ENCODE peak calls at places on chromosomes 12 and 14, in four cellular contexts. One of them, this sample, is unnamed.

GRCh38 chr14:64973826-64974225 is 1.7 kb upstream of the RAB15 start:
- DNase-seq in T-helper 1 cell: no peak
- DNase-seq in activated CD8-positive, alpha-beta memory T cell treated with anti-CD3 and anti-CD28 coated beads for 1 hour: no peak
- DNase-seq in DMS153: no peak
- DNase-seq in this sample: no peak

GRCh38 chr12:14408208-14408607 is 42.7 kb downstream of the ATF7IP start:
- DNase-seq in activated CD8-positive, alpha-beta memory T cell treated with anti-CD3 and anti-CD28 coated beads for 1 hour: no peak
- DNase-seq in T-helper 1 cell: no peak
- DNase-seq in DMS153: no peak
- DNase-seq in this sample: no peak

GRCh38 chr12:50070314-50071060 is 13.1 kb downstream of the ASIC1 start:
- DNase-seq in DMS153: peak
- DNase-seq in activated CD8-positive, alpha-beta memory T cell treated with anti-CD3 and anti-CD28 coated beads for 1 hour: peak
- DNase-seq in T-helper 1 cell: peak
- DNase-seq in this sample: no peak

GRCh38 chr12:31736472-31736871 is 7.7 kb upstream of the AMN1 start:
- DNase-seq in T-helper 1 cell: peak
- DNase-seq in activated CD8-positive, alpha-beta memory T cell treated with anti-CD3 and anti-CD28 coated beads for 1 hour: peak
- DNase-seq in DMS153: no peak
- DNase-seq in this sample: no peak

GRCh38 chr14:70018246-70018645 is 139.0 kb downstream of the SMOC1 start:
- DNase-seq in T-helper 1 cell: no peak
- DNase-seq in DMS153: no peak
- DNase-seq in activated CD8-positive, alpha-beta memory T cell treated with anti-CD3 and anti-CD28 coated beads for 1 hour: no peak
- DNase-seq in this sample: no peak

GRCh38 chr12:110117948-110118685 is 6.0 kb upstream of the IFT81 start:
- DNase-seq in activated CD8-positive, alpha-beta memory T cell treated with anti-CD3 and anti-CD28 coated beads for 1 hour: no peak
- DNase-seq in T-helper 1 cell: no peak
- DNase-seq in DMS153: peak
- DNase-seq in this sample: no peak

GRCh38 chr12:70449074-70449757 is 83.1 kb downstream of the KCNMB4 start:
- DNase-seq in T-helper 1 cell: no peak
- DNase-seq in activated CD8-positive, alpha-beta memory T cell treated with anti-CD3 and anti-CD28 coated beads for 1 hour: no peak
- DNase-seq in DMS153: no peak
- DNase-seq in this sample: no peak

GRCh38 chr14:49641697-49642129 is 6.7 kb upstream of the DNAAF2 start:
- DNase-seq in T-helper 1 cell: no peak
- DNase-seq in activated CD8-positive, alpha-beta memory T cell treated with anti-CD3 and anti-CD28 coated beads for 1 hour: no peak
- DNase-seq in DMS153: no peak
- DNase-seq in this sample: no peak

GRCh38 chr12:114667669-114668150 is 16.3 kb downstream of the TBX3 start:
- DNase-seq in activated CD8-positive, alpha-beta memory T cell treated with anti-CD3 and anti-CD28 coated beads for 1 hour: no peak
- DNase-seq in T-helper 1 cell: no peak
- DNase-seq in DMS153: no peak
- DNase-seq in this sample: no peak

GRCh38 chr12:59699408-59700144 is 103.7 kb downstream of the SLC16A7 start:
- DNase-seq in activated CD8-positive, alpha-beta memory T cell treated with anti-CD3 and anti-CD28 coated beads for 1 hour: no peak
- DNase-seq in T-helper 1 cell: no peak
- DNase-seq in DMS153: no peak
- DNase-seq in this sample: no peak

GRCh38 chr12:52415870-52416750 is 10.0 kb upstream of the KRT82 start:
- DNase-seq in activated CD8-positive, alpha-beta memory T cell treated with anti-CD3 and anti-CD28 coated beads for 1 hour: no peak
- DNase-seq in T-helper 1 cell: no peak
- DNase-seq in DMS153: no peak
- DNase-seq in this sample: no peak

GRCh38 chr12:15550778-15551177 is 228.5 kb downstream of the PTPRO start:
- DNase-seq in activated CD8-positive, alpha-beta memory T cell treated with anti-CD3 and anti-CD28 coated beads for 1 hour: no peak
- DNase-seq in T-helper 1 cell: no peak
- DNase-seq in DMS153: no peak
- DNase-seq in this sample: no peak

GRCh38 chr12:88924162-88924561 is 343.9 kb upstream of the KITLG start:
- DNase-seq in activated CD8-positive, alpha-beta memory T cell treated with anti-CD3 and anti-CD28 coated beads for 1 hour: no peak
- DNase-seq in T-helper 1 cell: no peak
- DNase-seq in DMS153: no peak
- DNase-seq in this sample: no peak